ENCODE peak calls at places on chromosomes 12 and 14, in seven cellular contexts. P is hepatocyte, Q is uterus, J is cardiac fibroblast, B is fibroblast of the aortic adventitia, E is endothelial cell of umbilical vein, V is psoas muscle. N is an unnamed sample.

GRCh38 chr12:570949-571794 is 92.1 kb downstream of the NINJ2 start:
- DNase-seq in Q (peak), B (peak), E (peak), J (peak), P (peak), V (peak), N (no peak)

GRCh38 chr12:55728185-55728931 is 451 bp downstream of the CD63 start:
- DNase-seq in J (peak), V (peak), B (peak), E (peak), P (peak), Q (peak), N (peak)

GRCh38 chr12:116773276-116773731 is 35.2 kb downstream of the RNFT2 start:
- DNase-seq in E (peak), B (peak), P (no peak), V (no peak), J (no peak), Q (no peak), N (no peak)

GRCh38 chr14:92584856-92585255 is 71.3 kb downstream of the RIN3 start:
- DNase-seq in B (no peak), E (no peak), Q (no peak), J (peak), V (no peak), P (no peak), N (no peak)

GRCh38 chr12:45969084-45969483 is 21.3 kb downstream of the SCAF11 start:
- DNase-seq in Q (no peak), E (no peak), J (no peak), P (no peak), B (peak), V (no peak), N (no peak)

GRCh38 chr12:41663487-41664258 is 475.6 kb downstream of the PDZRN4 start:
- DNase-seq in B (no peak), P (peak), V (no peak), E (peak), J (peak), Q (no peak), N (no peak)

GRCh38 chr12:95269892-95270291 is 52.3 kb downstream of the VEZT start:
- DNase-seq in Q (no peak), J (no peak), E (no peak), P (no peak), V (no peak), B (no peak), N (no peak)

GRCh38 chr12:58067610-58068387 is 126.4 kb downstream of the ATP23 start:
- DNase-seq in J (peak), P (no peak), Q (no peak), B (peak), V (no peak), E (no peak), N (no peak)

GRCh38 chr12:93502802-93503623 is 35.7 kb downstream of the MRPL42 start:
- DNase-seq in J (peak), Q (peak), E (peak), V (no peak), B (peak), P (peak), N (no peak)

GRCh38 chr12:113449299-113449698 is 22.4 kb downstream of the LHX5 start:
- DNase-seq in P (no peak), E (no peak), J (no peak), Q (no peak), B (no peak), V (no peak), N (no peak)

GRCh38 chr14:35388656-35389314 is 15.8 kb downstream of the NFKBIA start:
- DNase-seq in B (no peak), E (no peak), Q (no peak), V (peak), P (no peak), J (no peak), N (no peak)

GRCh38 chr12:10363922-10364838 is 25.7 kb downstream of the KLRK1 start:
- DNase-seq in B (peak), Q (peak), P (peak), E (peak), V (peak), J (peak), N (peak)

GRCh38 chr12:47087088-47087688 is 7.4 kb upstream of the AMIGO2 start:
- DNase-seq in P (no peak), J (peak), V (no peak), E (peak), B (peak), Q (no peak), N (no peak)

GRCh38 chr14:105588236-105588860 is 62.0 kb downstream of the TMEM121 start:
- DNase-seq in J (no peak), V (no peak), B (no peak), Q (no peak), E (no peak), P (no peak), N (no peak)

GRCh38 chr14:72745546-72745945 is 148.4 kb downstream of the DPF3 start:
- DNase-seq in B (peak), Q (no peak), J (peak), V (no peak), E (peak), P (no peak), N (no peak)

GRCh38 chr14:105999361-106000028 is 473.1 kb downstream of the TMEM121 start:
- DNase-seq in P (peak), V (peak), B (no peak), Q (peak), J (no peak), E (no peak), N (peak)

GRCh38 chr14:94394025-94394493 is 5.7 kb upstream of the SERPINA1 start:
- DNase-seq in E (no peak), J (no peak), V (no peak), Q (no peak), B (no peak), P (no peak), N (no peak)

GRCh38 chr14:77067632-77068514 is 30.2 kb upstream of the CIPC start:
- DNase-seq in P (peak), V (peak), Q (peak), E (peak), J (peak), B (peak), N (peak)

GRCh38 chr12:19916982-19917381 is 451.4 kb upstream of the PDE3A start:
- DNase-seq in P (no peak), J (no peak), E (no peak), V (no peak), Q (no peak), B (no peak), N (no peak)

GRCh38 chr12:1665366-1665765 is 25.5 kb upstream of the ADIPOR2 start:
- DNase-seq in V (no peak), Q (no peak), E (no peak), J (no peak), P (no peak), B (no peak), N (no peak)

GRCh38 chr12:1663440-1664132 is 27.3 kb upstream of the ADIPOR2 start:
- DNase-seq in P (no peak), E (no peak), Q (no peak), V (no peak), J (no peak), B (no peak), N (no peak)

GRCh38 chr12:1668833-1669543 is 21.9 kb upstream of the ADIPOR2 start:
- DNase-seq in E (peak), V (peak), Q (no peak), B (no peak), J (peak), P (no peak), N (no peak)

GRCh38 chr12:1666685-1667162 is 24.1 kb upstream of the ADIPOR2 start:
- DNase-seq in J (no peak), Q (no peak), V (no peak), E (peak), B (no peak), P (peak), N (no peak)

DNA sequence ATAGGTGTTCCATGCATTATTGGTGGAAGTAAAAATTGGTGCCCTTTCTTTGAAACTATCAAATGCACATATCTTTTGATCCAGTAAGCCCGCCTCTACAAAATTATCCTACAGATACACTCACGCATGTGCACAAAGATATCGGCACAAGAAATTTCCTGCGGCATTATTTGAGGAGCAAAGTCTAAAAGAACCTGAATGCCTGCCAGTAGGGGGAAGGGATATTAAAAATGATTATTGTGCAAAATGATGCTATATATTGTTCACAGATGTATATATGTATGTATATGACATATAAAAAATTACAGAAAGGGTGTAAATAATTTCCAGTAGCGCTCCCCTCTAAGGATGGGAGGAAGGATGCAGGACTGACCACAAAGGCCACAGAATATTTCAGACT is 24.7 kb upstream of the ADIPOR2 start:
- DNase-seq in Q (no peak), E (no peak), V (no peak), P (no peak), J (no peak), B (no peak), N (no peak)
- TF ChIP-seq CTCF in Q (no peak), E (no peak), V (no peak), P (no peak), J (no peak), B (no peak), N (no peak)

GRCh38 chr12:14811486-14811885 is 2.5 kb downstream of the SMCO3 start:
- DNase-seq in B (no peak), J (no peak), V (no peak), P (no peak), Q (no peak), E (no peak), N (no peak)

GRCh38 chr12:14810167-14810952 is 3.6 kb downstream of the SMCO3 start:
- DNase-seq in B (no peak), V (no peak), E (no peak), Q (no peak), P (no peak), J (no peak), N (no peak)

GRCh38 chr12:14814082-14814481 is at the start of gene SMCO3:
- DNase-seq in J (no peak), B (no peak), P (no peak), V (no peak), Q (no peak), E (no peak), N (no peak)

GRCh38 chr12:14810953-14811483 is 3.0 kb downstream of the SMCO3 start:
- DNase-seq in V (no peak), B (peak), E (peak), J (peak), P (peak), Q (no peak), N (no peak)
- TF ChIP-seq CTCF in V (peak), B (peak), E (peak), J (peak), P (peak), Q (peak), N (peak)

GRCh38 chr12:118981285-118982201 is at the start of gene SRRM4:
- DNase-seq in E (no peak), J (no peak), P (peak), V (no peak), B (no peak), Q (no peak), N (peak)

GRCh38 chr12:118982308-118982707 is 967 bp downstream of the SRRM4 start:
- DNase-seq in V (no peak), B (no peak), J (no peak), E (no peak), P (no peak), Q (no peak), N (no peak)

GRCh38 chr12:118980407-118981014 is 830 bp upstream of the SRRM4 start:
- DNase-seq in B (no peak), E (no peak), Q (no peak), J (no peak), P (no peak), V (no peak), N (no peak)

GRCh38 chr12:118983147-118983824 is 1.9 kb downstream of the SRRM4 start:
- DNase-seq in B (no peak), P (no peak), J (no peak), V (no peak), Q (no peak), E (no peak), N (no peak)

GRCh38 chr12:118979763-118980406 is 1.5 kb upstream of the SRRM4 start:
- DNase-seq in Q (no peak), P (peak), E (peak), J (peak), B (peak), V (no peak), N (peak)
- TF ChIP-seq CTCF in Q (no peak), P (peak), E (peak), J (peak), B (peak), V (peak), N (peak)

DNA sequence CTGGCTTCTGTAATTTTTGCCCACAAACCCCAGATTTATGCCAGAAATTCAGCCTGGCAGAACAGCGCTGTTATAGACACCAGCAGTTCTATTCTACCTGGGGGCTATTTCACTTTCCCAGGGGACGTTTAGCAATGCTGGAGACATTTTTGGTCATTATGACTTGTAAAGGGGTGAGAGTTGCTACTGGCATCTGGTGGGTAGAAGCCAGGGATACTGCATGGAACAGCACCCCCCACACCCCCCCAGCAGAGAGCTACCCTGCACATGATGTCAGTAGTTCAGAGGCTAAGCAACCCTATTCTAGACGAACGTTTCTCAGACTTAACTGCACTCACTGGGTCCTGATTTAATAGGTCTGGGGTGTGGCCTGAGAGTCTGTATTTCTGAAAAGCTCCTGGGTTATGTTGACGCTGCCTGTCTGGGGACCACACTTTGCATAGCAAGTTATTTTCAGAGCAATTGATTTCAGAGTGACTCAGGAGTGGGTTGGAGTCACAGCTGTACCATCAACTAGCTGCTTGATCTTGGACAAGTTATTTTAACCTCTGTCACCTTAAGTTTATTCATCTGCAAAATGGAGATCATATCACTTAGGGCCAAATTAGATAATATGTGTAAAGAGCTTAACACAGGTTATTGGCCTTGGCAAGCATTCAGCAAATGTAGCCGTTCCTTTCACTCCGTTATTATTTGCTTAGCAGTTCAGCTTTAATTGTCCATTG is 48.5 kb downstream of the CHST11 start:
- DNase-seq in E (peak), J (no peak), V (no peak), Q (no peak), B (no peak), P (no peak), N (peak)
- TF ChIP-seq CTCF in E (no peak), J (no peak), V (no peak), Q (no peak), B (no peak), P (no peak), N (no peak)

DNA sequence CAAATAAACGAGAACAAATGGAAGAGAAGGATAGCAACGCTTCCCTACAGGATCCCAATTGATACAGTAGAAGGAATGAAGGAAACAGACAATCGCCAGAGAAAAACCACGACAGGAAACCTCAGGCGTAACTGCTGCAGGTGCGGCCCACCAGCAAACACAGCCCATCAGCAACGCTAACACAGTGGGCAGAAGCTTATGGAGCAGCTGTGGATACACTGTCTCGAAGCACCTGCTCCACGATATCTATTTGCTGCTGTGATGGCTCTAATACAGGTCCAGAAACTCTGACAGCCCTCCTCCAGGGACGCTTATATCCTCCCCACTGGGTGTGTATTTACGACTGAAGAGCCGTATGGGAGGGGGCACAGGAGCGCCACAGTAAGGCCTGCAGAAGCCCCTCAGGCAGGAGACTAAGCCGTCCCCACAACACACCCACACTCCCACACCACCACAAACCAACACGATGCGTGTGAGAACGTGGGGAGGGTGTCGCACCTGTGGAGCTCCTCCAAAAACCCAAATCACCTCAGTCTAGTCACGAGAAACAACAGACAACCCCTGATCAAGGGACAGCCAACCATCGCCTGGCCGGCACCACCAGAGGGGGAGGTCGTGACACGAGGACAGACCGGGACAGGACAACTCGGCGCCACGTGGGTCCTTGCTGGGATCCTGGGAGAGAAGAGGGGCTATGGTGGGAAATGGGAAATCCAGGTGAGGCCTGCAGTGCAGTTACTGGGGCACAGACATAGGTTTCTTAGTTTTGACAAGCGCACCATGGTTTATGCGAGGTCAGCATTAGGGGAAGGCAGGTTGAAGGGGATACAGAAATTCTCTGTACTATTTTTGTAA is 24.0 kb downstream of the POLE start:
- DNase-seq in P (no peak), B (no peak), E (no peak), J (no peak), Q (no peak), V (no peak), N (no peak)
- TF ChIP-seq CTCF in P (no peak), B (no peak), E (no peak), J (no peak), Q (no peak), V (no peak), N (no peak)

GRCh38 chr12:127926004-127926403 is 341.0 kb upstream of the TMEM132C start:
- DNase-seq in P (peak), Q (no peak), B (peak), J (no peak), V (no peak), E (no peak), N (no peak)
- TF ChIP-seq CTCF in P (peak), Q (peak), B (peak), J (no peak), V (no peak), E (no peak), N (no peak)

N was measured in GM10248.